ENCODE peak calls at places on chromosomes 6 and 20, in nine cellular contexts. K, L, W, G, V, Z, I, T and H are unnamed samples.

GRCh38 chr6:169424821-169425240 is 171.2 kb upstream of the THBS2 start:
- DNase-seq in K (no peak), L (no peak), W (no peak), G (peak), V (no peak), Z (no peak), I (no peak), T (no peak), H (peak)

GRCh38 chr6:91043751-91044150 is 456.9 kb upstream of the MAP3K7 start:
- DNase-seq in K (no peak), L (no peak), W (no peak), G (no peak), V (no peak), Z (no peak), I (no peak), T (no peak), H (no peak)

GRCh38 chr6:135520781-135521180 is 23.2 kb upstream of the AHI1 start:
- DNase-seq in K (no peak), L (no peak), W (no peak), G (no peak), V (no peak), Z (no peak), I (no peak), T (no peak), H (no peak)

GRCh38 chr6:167659016-167659415 is 167.7 kb upstream of the AFDN start:
- DNase-seq in K (no peak), L (no peak), W (no peak), G (no peak), V (no peak), Z (no peak), I (no peak), T (no peak), H (no peak)

GRCh38 chr20:21262812-21263211 is 40.3 kb upstream of the XRN2 start:
- DNase-seq in K (no peak), L (no peak), W (no peak), G (peak), V (no peak), Z (no peak), I (no peak), T (no peak), H (no peak)

GRCh38 chr6:97626586-97627441 is 343.8 kb upstream of the MMS22L start:
- DNase-seq in K (no peak), L (peak), W (peak), G (peak), V (no peak), Z (peak), I (no peak), T (no peak), H (no peak)

GRCh38 chr6:143336446-143337152 is 113.9 kb downstream of the ADAT2 start:
- DNase-seq in K (no peak), L (peak), W (no peak), G (no peak), V (no peak), Z (no peak), I (no peak), T (no peak), H (peak)

GRCh38 chr20:53080969-53081871 is 109.1 kb downstream of the TSHZ2 start:
- DNase-seq in K (no peak), L (no peak), W (no peak), G (peak), V (peak), Z (no peak), I (peak), T (peak), H (no peak)

GRCh38 chr20:22568872-22569344 is 15.5 kb downstream of the FOXA2 start:
- DNase-seq in K (no peak), L (no peak), W (no peak), G (no peak), V (peak), Z (peak), I (peak), T (no peak), H (no peak)

GRCh38 chr20:11499235-11499634 is 418.5 kb upstream of the BTBD3 start:
- DNase-seq in K (no peak), L (no peak), W (no peak), G (no peak), V (no peak), Z (no peak), I (no peak), T (no peak), H (no peak)

GRCh38 chr6:119351005-119351394 is 1.4 kb upstream of the MAN1A1 start:
- DNase-seq in K (no peak), L (peak), W (no peak), G (no peak), V (no peak), Z (no peak), I (no peak), T (no peak), H (no peak)

GRCh38 chr20:12171927-12172581 is 254.4 kb downstream of the BTBD3 start:
- DNase-seq in K (no peak), L (peak), W (no peak), G (no peak), V (no peak), Z (no peak), I (no peak), T (no peak), H (peak)

GRCh38 chr6:159727717-159728440 is 573 bp downstream of the WTAP start:
- DNase-seq in K (no peak), L (peak), W (no peak), G (no peak), V (no peak), Z (no peak), I (no peak), T (no peak), H (no peak)

GRCh38 chr6:113818528-113818927 is 38.6 kb upstream of the MARCKS start:
- DNase-seq in K (no peak), L (no peak), W (no peak), G (no peak), V (no peak), Z (no peak), I (no peak), T (no peak), H (no peak)

GRCh38 chr6:136788069-136788902 is 4.0 kb downstream of the MAP3K5 start:
- DNase-seq in K (no peak), L (no peak), W (no peak), G (no peak), V (no peak), Z (no peak), I (no peak), T (no peak), H (peak)

GRCh38 chr6:39791850-39792500 is at the start of gene DAAM2:
- DNase-seq in K (no peak), L (peak), W (peak), G (peak), V (peak), Z (peak), I (peak), T (no peak), H (no peak)

DNA sequence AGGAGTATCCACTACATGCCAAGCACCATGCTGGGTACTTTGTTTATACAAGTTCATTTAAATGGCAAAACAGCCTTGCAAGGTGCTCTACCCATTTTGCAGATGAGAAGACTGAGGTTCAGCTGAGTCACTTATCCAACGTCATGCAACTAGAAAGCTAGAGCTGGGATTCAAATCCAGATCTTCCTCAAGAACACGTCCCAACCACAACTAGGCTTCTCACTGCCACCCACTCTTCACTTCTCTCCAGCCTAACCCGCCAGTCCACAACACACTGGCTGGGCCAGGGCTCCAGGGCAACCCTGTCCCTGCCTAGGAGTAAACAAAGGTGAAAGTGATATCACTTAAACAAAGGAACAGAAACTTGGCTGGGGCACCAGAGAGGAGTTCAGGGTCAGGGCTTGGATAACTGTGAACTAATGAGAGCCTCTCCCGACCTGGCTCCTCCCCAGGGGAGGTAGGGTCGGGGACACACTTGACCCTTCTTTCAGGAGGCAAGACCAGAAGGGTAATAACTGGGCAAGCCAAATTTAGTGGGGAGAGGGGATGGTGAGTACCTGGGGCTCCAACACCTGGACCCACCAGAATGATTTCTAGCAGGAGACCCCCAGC is 7.9 kb downstream of the SDC4 start:
- DNase-seq in K (no peak), L (no peak), W (no peak), G (peak), V (peak), Z (no peak), I (no peak), T (no peak), H (no peak)
- H3K27ac ChIP-seq in K (no peak), L (no peak), W (peak), G (peak), V (peak), Z (no peak), I (peak), T (no peak), H (peak)

GRCh38 chr6:157669747-157670216 is 153.3 kb upstream of the SNX9 start:
- DNase-seq in K (no peak), L (peak), W (peak), G (peak), V (no peak), Z (peak), I (peak), T (peak), H (peak)
- H3K27ac ChIP-seq in K (no peak), L (peak), W (no peak), G (peak), V (no peak), Z (no peak), I (peak), T (no peak), H (peak)

DNA sequence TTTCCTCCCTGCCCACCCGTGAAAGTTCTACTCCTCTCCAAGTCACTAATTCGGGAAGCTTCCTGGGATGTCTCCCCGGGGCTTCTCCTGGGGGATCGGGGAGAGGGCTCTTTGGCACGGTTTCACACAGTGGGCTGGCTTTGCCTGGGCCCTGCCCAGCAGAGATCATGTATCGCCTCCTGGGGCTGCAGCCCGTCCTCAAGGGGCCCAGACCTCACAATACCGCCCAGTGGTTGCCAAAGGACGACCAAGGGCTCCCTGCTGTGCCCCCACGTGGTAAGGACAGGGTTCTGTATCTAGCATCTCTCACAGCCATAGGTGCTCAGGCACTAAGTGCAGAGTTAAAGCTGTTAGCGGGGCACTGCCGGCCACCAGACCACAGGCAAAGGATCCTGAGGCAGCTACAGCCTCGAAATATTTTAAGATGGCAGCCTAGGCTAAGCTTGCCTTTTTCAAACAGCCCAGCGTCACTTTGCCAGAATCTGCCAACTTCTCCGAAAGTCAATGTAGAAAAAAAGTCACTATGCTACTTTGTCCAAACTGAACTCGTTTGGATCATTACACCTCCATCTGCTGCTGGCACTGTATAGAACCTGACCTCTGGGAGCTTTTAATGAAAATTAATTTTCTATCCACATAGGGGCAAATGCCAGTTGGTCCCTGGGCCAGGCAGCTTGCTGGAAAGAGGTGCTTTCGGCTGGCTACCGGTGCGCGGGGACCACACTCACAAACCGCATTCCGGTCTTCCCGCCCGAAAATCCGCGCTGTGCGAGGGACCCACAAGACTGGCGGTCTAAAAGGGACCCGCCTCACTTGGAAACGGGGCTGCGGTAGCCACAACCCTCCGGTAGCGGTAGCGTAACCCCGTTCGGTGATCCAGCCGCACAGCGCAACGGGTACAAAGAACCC is 1.3 kb upstream of the NNAT start:
- DNase-seq in K (no peak), L (peak), W (peak), G (no peak), V (no peak), Z (peak), I (peak), T (peak), H (no peak)
- H3K27ac ChIP-seq in K (no peak), L (peak), W (peak), G (peak), V (no peak), Z (no peak), I (peak), T (peak), H (no peak)

GRCh38 chr6:36863670-36864540 is 10.7 kb downstream of the PPIL1 start:
- DNase-seq in K (no peak), L (no peak), W (no peak), G (no peak), V (no peak), Z (peak), I (no peak), T (no peak), H (no peak)
- H3K27ac ChIP-seq in K (peak), L (no peak), W (no peak), G (no peak), V (no peak), Z (no peak), I (no peak), T (no peak), H (no peak)

GRCh38 chr6:132967871-132968270 is 153.5 kb downstream of the RPS12 start:
- DNase-seq in K (no peak), L (no peak), W (no peak), G (no peak), V (no peak), Z (no peak), I (no peak), T (no peak), H (no peak)

GRCh38 chr6:132969188-132969587 is 154.8 kb downstream of the RPS12 start:
- DNase-seq in K (no peak), L (peak), W (no peak), G (no peak), V (no peak), Z (no peak), I (no peak), T (no peak), H (no peak)

GRCh38 chr6:132971676-132972075 is 157.3 kb downstream of the RPS12 start:
- DNase-seq in K (no peak), L (no peak), W (no peak), G (no peak), V (no peak), Z (no peak), I (no peak), T (no peak), H (no peak)

GRCh38 chr6:132964868-132965382 is 150.6 kb downstream of the RPS12 start:
- DNase-seq in K (no peak), L (peak), W (no peak), G (no peak), V (no peak), Z (no peak), I (no peak), T (no peak), H (no peak)

GRCh38 chr6:132968419-132968950 is 154.1 kb downstream of the RPS12 start:
- DNase-seq in K (no peak), L (no peak), W (no peak), G (no peak), V (no peak), Z (no peak), I (no peak), T (no peak), H (no peak)
- H3K27ac ChIP-seq in K (no peak), L (no peak), W (no peak), G (no peak), V (no peak), Z (no peak), I (no peak), T (no peak), H (no peak)

DNA sequence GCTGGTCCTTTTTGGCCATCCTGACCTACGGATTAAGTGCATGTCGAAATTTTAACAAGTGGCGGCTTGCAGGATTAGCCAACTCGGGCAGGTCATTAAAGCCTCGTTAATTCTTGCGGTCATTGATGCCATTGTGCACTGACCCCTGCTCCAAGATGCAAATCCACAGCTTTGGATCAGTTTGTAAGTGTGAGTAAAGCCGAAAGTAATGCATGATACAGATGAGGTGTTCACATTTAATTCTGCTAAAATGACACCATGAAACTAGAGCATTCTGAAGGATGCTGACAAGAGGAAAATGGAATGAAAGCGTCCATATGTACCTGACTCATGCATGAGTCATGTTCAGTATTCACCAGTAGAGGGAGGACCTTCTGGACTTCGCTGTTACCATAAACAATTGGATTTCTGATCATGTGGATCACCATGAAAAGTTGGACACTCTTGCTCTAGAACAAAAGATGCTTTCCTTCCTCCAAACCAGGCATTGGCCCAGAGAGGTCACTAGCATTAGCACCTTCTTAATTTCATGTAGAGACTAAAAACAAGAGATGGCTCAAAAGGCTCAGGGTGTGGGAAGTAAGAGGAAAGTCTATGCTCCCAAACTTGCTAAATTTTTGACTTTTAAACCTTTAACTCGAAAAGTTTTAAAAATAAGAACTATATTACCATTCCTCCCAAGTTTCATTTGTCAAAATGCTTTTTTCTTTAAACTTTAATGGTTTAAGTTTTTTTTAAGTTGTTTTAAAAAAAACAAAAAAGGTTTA is 48.0 kb downstream of the MUC22 start:
- DNase-seq in K (no peak), L (peak), W (peak), G (no peak), V (no peak), Z (peak), I (no peak), T (peak), H (peak)
- H3K27ac ChIP-seq in K (no peak), L (no peak), W (no peak), G (no peak), V (no peak), Z (no peak), I (no peak), T (peak), H (peak)

GRCh38 chr20:24470031-24470781 is 777 bp downstream of the SYNDIG1 start:
- DNase-seq in K (no peak), L (no peak), W (peak), G (no peak), V (no peak), Z (peak), I (no peak), T (no peak), H (no peak)

GRCh38 chr20:24469116-24470030 is at the start of gene SYNDIG1:
- DNase-seq in K (no peak), L (no peak), W (peak), G (no peak), V (no peak), Z (peak), I (no peak), T (no peak), H (no peak)

GRCh38 chr20:24468401-24469115 is 871 bp upstream of the SYNDIG1 start:
- DNase-seq in K (no peak), L (no peak), W (no peak), G (no peak), V (no peak), Z (no peak), I (no peak), T (no peak), H (no peak)

GRCh38 chr20:24472426-24472825 is 3.0 kb downstream of the SYNDIG1 start:
- DNase-seq in K (no peak), L (no peak), W (no peak), G (no peak), V (no peak), Z (no peak), I (no peak), T (no peak), H (no peak)

DNA sequence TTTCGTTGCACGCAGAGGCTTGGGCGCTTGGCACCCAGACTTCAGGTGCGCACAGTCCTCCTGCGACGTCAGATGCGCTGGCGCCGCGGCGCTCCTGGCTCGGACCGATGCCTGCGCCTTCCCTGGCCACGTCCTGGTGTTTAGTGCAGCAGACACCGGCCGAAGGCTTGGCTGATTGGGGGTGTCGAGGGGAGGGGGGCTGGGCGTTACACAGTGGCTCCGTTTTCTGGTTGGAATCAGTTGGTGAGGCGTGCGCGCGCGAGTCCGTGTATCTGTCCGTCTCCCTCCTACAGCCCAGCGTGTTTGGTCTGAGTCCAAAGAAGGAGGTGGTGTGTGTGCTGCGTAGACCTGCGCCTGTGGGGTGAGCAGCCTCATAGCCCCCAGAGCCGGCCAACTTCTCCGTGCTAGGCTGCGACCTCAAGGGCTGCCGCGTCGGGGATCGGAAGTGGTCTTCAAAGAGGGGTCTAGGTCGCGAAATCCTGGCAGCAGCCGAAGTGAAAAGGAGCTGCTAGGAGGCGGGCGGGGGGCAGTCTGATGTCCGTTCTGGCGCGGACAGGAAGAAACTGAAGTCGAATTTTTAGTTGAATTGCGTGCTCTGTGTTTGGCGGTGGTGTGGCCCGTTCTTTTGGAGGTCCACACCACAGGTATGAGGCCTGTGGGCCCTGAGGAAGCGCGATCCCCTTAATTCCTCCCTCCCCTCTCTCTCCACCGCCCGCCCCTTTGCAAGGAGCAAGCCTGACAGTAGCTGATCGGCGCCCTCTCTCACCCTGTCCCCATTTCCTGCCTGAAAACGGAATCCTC is 1.6 kb downstream of the SYNDIG1 start:
- DNase-seq in K (no peak), L (no peak), W (peak), G (no peak), V (no peak), Z (peak), I (no peak), T (no peak), H (no peak)
- H3K27ac ChIP-seq in K (no peak), L (no peak), W (peak), G (no peak), V (no peak), Z (no peak), I (no peak), T (no peak), H (no peak)

GRCh38 chr6:16270178-16270794 is 31.9 kb downstream of the GMPR start:
- DNase-seq in K (no peak), L (no peak), W (peak), G (no peak), V (no peak), Z (no peak), I (no peak), T (no peak), H (no peak)

GRCh38 chr6:16267428-16268263 is 29.3 kb downstream of the GMPR start:
- DNase-seq in K (no peak), L (no peak), W (no peak), G (no peak), V (no peak), Z (no peak), I (no peak), T (no peak), H (no peak)

GRCh38 chr6:16265351-16266341 is 27.3 kb downstream of the GMPR start:
- DNase-seq in K (no peak), L (no peak), W (no peak), G (no peak), V (no peak), Z (no peak), I (no peak), T (no peak), H (no peak)

GRCh38 chr6:16264785-16265184 is 26.4 kb downstream of the GMPR start:
- DNase-seq in K (no peak), L (no peak), W (no peak), G (no peak), V (no peak), Z (no peak), I (no peak), T (no peak), H (no peak)
- H3K27ac ChIP-seq in K (peak), L (no peak), W (no peak), G (no peak), V (no peak), Z (no peak), I (no peak), T (no peak), H (no peak)